ENCODE peak calls at places on chromosome 20, in ten cellular contexts. I is A549, M is foreskin fibroblast, F is osteocyte, N is WTC11, K is mucosa of descending colon, W is endothelial cell, P is mesothelial cell of epicardium, C is fibroblast of mammary gland, E is adrenal gland. R is an unnamed sample.

GRCh38 chr20:54379893-54380292 is 95.5 kb upstream of the DOK5 start:
- DNase-seq in I (no peak), N (no peak), W (no peak), P (no peak), M (no peak), E (no peak), C (no peak), F (no peak), K (no peak), R (no peak)

GRCh38 chr20:16864069-16864468 is 115.9 kb downstream of the OTOR start:
- DNase-seq in W (no peak), N (no peak), P (no peak), C (no peak), F (no peak), I (peak), K (no peak), E (no peak), M (no peak), R (no peak)

GRCh38 chr20:35226775-35227681 is 538 bp downstream of the MMP24 start:
- DNase-seq in I (peak), M (no peak), W (peak), N (peak), E (peak), P (peak), K (peak), C (peak), F (peak), R (no peak)

GRCh38 chr20:13333793-13334192 is 112.7 kb downstream of the ISM1 start:
- DNase-seq in C (no peak), K (peak), P (no peak), I (peak), W (no peak), F (no peak), M (no peak), N (no peak), E (no peak), R (no peak)

GRCh38 chr20:38032585-38033329 is 499 bp downstream of the TTI1 start:
- DNase-seq in N (no peak), M (no peak), P (no peak), W (no peak), C (no peak), E (peak), I (peak), K (no peak), F (no peak), R (no peak)

GRCh38 chr20:20138301-20139064 is 86.2 kb downstream of the CFAP61 start:
- DNase-seq in E (no peak), F (no peak), N (no peak), W (no peak), I (no peak), K (no peak), M (no peak), C (no peak), P (no peak), R (no peak)

GRCh38 chr20:59561228-59561605 is 43.1 kb upstream of the PHACTR3 start:
- DNase-seq in E (no peak), W (no peak), N (no peak), P (no peak), C (no peak), K (no peak), I (no peak), M (no peak), F (no peak), R (no peak)

GRCh38 chr20:58542411-58543095 is 27.4 kb upstream of the APCDD1L start:
- DNase-seq in N (no peak), W (no peak), M (no peak), P (peak), E (peak), F (peak), I (no peak), K (no peak), C (peak), R (no peak)

GRCh38 chr20:40564997-40565680 is 123.9 kb downstream of the MAFB start:
- DNase-seq in E (no peak), P (no peak), C (peak), N (no peak), F (no peak), M (peak), W (no peak), I (peak), K (no peak), R (no peak)

GRCh38 chr20:20364016-20364746 is 3.7 kb upstream of the INSM1 start:
- DNase-seq in I (no peak), N (peak), K (peak), F (peak), M (no peak), W (peak), E (no peak), P (no peak), C (no peak), R (no peak)

GRCh38 chr20:56788041-56788670 is 159.1 kb downstream of the TFAP2C start:
- DNase-seq in I (peak), F (no peak), C (peak), K (no peak), M (peak), W (no peak), E (peak), N (no peak), P (no peak), R (no peak)

GRCh38 chr20:58463231-58463630 is 52.0 kb downstream of the APCDD1L start:
- DNase-seq in F (no peak), N (no peak), P (no peak), C (peak), I (no peak), W (no peak), E (no peak), K (no peak), M (no peak), R (no peak)

GRCh38 chr20:50992336-50992732 is 30.6 kb downstream of the KCNG1 start:
- DNase-seq in K (no peak), E (no peak), C (no peak), P (no peak), M (no peak), W (no peak), N (peak), I (no peak), F (no peak), R (no peak)

GRCh38 chr20:31666258-31667042 is 28.7 kb downstream of the COX4I2 start:
- DNase-seq in P (no peak), I (no peak), N (no peak), F (no peak), M (no peak), W (no peak), K (peak), C (peak), E (peak), R (no peak)

GRCh38 chr20:63835031-63835858 is 4.2 kb upstream of the ZBTB46 start:
- DNase-seq in C (peak), E (peak), M (peak), P (peak), I (peak), K (peak), N (peak), W (peak), F (peak), R (peak)

GRCh38 chr20:32902456-32903420 is 44.0 kb downstream of the EFCAB8 start:
- DNase-seq in F (no peak), P (peak), N (peak), C (peak), K (peak), M (peak), I (peak), W (peak), E (peak), R (peak)

GRCh38 chr20:56554869-56555268 is 21.8 kb downstream of the FAM209B start:
- DNase-seq in K (peak), F (no peak), P (no peak), N (no peak), M (peak), C (peak), I (peak), W (no peak), E (peak), R (no peak)

GRCh38 chr20:34472246-34472925 is 43.8 kb upstream of the DYNLRB1 start:
- DNase-seq in K (no peak), F (no peak), M (peak), I (no peak), N (no peak), E (no peak), P (no peak), W (no peak), C (peak), R (no peak)

GRCh38 chr20:2468581-2469407 is 1.8 kb downstream of the SNRPB start:
- DNase-seq in M (no peak), E (no peak), N (no peak), P (no peak), W (no peak), F (no peak), I (no peak), K (no peak), C (peak), R (no peak)

GRCh38 chr20:48578397-48579098 is 249.3 kb downstream of the PREX1 start:
- DNase-seq in W (no peak), P (no peak), E (no peak), F (no peak), M (no peak), K (no peak), N (no peak), I (peak), C (no peak), R (no peak)

GRCh38 chr20:373171-373890 is 7.2 kb upstream of the TRIB3 start:
- DNase-seq in W (peak), I (peak), M (peak), F (no peak), E (peak), N (peak), K (no peak), C (peak), P (no peak), R (no peak)

GRCh38 chr20:8880085-8880853 is 188.6 kb upstream of the PLCB4 start:
- DNase-seq in C (no peak), P (no peak), F (no peak), I (peak), M (no peak), W (no peak), K (no peak), N (no peak), E (no peak), R (no peak)

GRCh38 chr20:38296433-38296832 is 7.5 kb upstream of the BPI start:
- DNase-seq in I (no peak), C (no peak), F (no peak), E (no peak), M (no peak), W (no peak), P (no peak), N (no peak), K (no peak), R (no peak)

GRCh38 chr20:56788671-56789610 is 159.8 kb downstream of the TFAP2C start:
- DNase-seq in P (no peak), W (no peak), M (peak), E (no peak), C (peak), I (peak), N (no peak), F (no peak), K (no peak), R (no peak)

GRCh38 chr20:22245139-22245538 is 339.2 kb downstream of the FOXA2 start:
- DNase-seq in M (no peak), P (no peak), F (no peak), N (no peak), E (no peak), I (no peak), W (no peak), C (no peak), K (no peak), R (no peak)

GRCh38 chr20:46135856-46136633 is 17.9 kb downstream of the CD40 start:
- DNase-seq in W (no peak), E (no peak), M (no peak), N (no peak), F (no peak), I (no peak), P (no peak), C (no peak), K (no peak), R (no peak)

DNA sequence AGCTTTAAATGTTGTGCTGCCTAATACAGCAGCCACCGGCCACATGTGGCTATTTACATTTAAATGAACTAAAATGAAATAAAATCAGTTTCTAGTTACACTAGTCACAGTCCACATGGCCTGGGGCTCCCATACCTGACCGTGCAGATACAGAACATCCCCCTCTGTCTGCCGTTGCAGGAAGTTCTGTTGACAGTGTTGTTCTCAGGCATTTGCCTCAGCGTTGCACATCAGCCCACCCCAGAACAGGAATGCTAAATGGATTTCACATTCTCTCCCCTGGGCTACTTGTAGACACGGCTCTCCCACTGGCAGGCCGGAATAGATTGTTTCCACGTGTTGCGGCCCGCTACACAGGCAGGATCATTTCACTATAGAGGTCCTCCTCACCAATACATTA is 26.3 kb downstream of the JAG1 start:
- DNase-seq in N (peak), F (no peak), K (no peak), W (no peak), E (peak), I (no peak), C (peak), P (no peak), M (no peak), R (no peak)
- TF ChIP-seq CTCF in N (peak), F (peak), K (no peak), W (no peak), E (no peak), I (peak), C (peak), P (peak), M (no peak), R (peak)

GRCh38 chr20:44478188-44478587 is 2.5 kb downstream of the TTPAL start:
- DNase-seq in C (no peak), E (no peak), W (no peak), I (no peak), M (no peak), P (no peak), F (no peak), K (no peak), N (no peak), R (no peak)

GRCh38 chr20:44475372-44475693 is 341 bp upstream of the TTPAL start:
- DNase-seq in I (no peak), W (no peak), K (no peak), P (no peak), F (no peak), M (no peak), C (no peak), E (no peak), N (no peak), R (no peak)

GRCh38 chr20:44479643-44480042 is 4.0 kb downstream of the TTPAL start:
- DNase-seq in N (no peak), I (no peak), E (no peak), K (no peak), F (no peak), W (no peak), C (no peak), M (no peak), P (no peak), R (no peak)

GRCh38 chr20:44477151-44477550 is 1.5 kb downstream of the TTPAL start:
- DNase-seq in P (no peak), F (no peak), N (no peak), W (no peak), C (no peak), M (no peak), I (no peak), E (no peak), K (no peak), R (no peak)

DNA sequence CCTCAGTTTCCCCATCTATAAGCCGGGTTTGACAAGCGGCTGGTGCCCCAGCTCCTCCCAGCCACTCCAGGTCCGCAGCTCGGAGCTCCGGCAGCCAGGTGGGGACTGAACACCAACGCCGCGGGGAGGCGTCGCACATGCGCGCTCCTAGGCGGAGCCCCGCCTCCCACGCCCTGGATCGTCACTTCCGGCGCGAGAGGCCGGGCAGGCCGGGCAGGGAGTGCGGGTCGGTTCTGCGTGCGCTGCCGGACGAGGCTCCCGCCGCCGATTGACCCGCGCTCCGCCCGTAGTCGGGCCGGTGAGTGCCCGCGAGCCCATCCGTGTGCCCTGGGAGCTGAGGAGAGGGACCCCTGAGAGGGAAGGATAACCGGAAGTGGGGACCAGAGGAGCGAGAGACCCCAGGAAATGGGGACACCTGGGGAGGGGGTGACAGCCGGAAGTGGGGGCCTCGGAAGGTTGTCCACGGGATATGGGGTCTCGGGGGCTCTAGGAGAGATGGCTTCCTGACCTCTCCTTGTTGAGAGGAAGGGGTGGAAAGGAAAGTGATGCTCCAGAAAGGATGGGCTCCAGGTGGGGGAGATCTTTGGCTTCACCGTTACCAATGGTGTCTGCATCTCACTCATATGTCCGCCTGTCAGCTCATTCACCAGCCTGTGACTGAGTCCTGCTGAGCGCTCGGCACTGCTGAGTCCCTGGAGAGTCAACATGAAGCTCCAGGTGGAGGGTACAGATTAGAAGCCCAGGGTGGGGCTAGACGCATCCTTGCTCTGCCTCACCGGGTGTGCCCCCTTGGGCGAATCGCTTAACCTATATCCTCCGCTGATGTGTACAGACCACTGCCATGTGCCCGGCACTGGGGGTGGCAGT is at the start of gene TTPAL:
- DNase-seq in W (peak), I (peak), P (peak), K (peak), C (peak), E (peak), F (peak), M (peak), N (peak), R (peak)
- TF ChIP-seq CTCF in W (no peak), I (peak), P (no peak), K (peak), C (peak), E (peak), F (peak), M (peak), N (no peak), R (peak)

GRCh38 chr20:23667666-23668065 is 21.2 kb downstream of the CST4 start:
- DNase-seq in N (no peak), P (no peak), M (no peak), F (no peak), K (no peak), C (no peak), I (no peak), W (no peak), E (no peak), R (no peak)

GRCh38 chr20:23668477-23668951 is 20.3 kb downstream of the CST4 start:
- DNase-seq in M (no peak), I (peak), C (peak), E (peak), N (peak), P (peak), F (no peak), K (peak), W (peak), R (peak)

GRCh38 chr20:23666698-23667097 is 22.1 kb downstream of the CST4 start:
- DNase-seq in E (no peak), M (no peak), P (no peak), I (no peak), K (no peak), W (no peak), F (no peak), N (no peak), C (no peak), R (no peak)

GRCh38 chr20:23664954-23665353 is 23.9 kb downstream of the CST4 start:
- DNase-seq in M (no peak), I (no peak), P (no peak), E (no peak), N (no peak), C (no peak), K (no peak), W (no peak), F (no peak), R (no peak)

DNA sequence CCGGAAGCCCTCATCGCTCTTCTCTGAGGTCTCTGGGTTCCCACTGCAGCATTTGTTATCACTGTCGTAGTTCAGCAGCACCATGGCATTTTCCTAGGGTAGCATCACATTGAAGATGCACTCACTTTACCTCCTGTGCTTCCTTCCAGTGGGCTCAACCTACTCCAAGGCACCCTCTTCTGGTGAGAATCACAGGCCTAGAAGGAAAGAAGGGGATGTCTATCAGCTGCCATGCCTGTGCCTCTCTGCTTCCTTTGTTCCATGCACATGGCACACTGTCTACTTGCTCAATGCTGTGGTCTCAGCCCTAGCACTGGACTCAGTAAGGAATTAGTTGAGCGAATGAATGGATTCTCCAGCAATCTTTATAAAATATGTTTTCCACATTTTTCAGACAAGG is 22.6 kb downstream of the CST4 start:
- DNase-seq in I (peak), P (no peak), C (peak), M (no peak), F (no peak), E (no peak), K (no peak), N (no peak), W (no peak), R (no peak)
- TF ChIP-seq CTCF in I (peak), P (no peak), C (peak), M (peak), F (peak), E (no peak), K (no peak), N (no peak), W (no peak), R (no peak)

GRCh38 chr20:29430531-29430930 is 1826.9 kb upstream of the DEFB115 start:
- DNase-seq in P (no peak), F (no peak), N (no peak), C (no peak), M (no peak), I (no peak), E (no peak), W (no peak), K (no peak), R (no peak)

GRCh38 chr20:29427201-29428060 is 1830.0 kb upstream of the DEFB115 start:
- DNase-seq in N (no peak), E (no peak), F (no peak), I (peak), P (no peak), C (no peak), M (no peak), K (peak), W (no peak), R (no peak)
- TF ChIP-seq CTCF in N (no peak), E (no peak), F (no peak), I (peak), P (no peak), C (no peak), M (no peak), K (no peak), W (no peak), R (no peak)